ENCODE peak calls at places on chromosomes 5 and 9, in eight cellular contexts. S is heart right ventricle; Z is CD4-positive, alpha-beta T cell; X is sigmoid colon; B is left lung; R is pancreas; A is stomach; E is A549. G is an unnamed sample.

GRCh38 chr9:89153618-89154017 is 25.0 kb downstream of the SHC3 start:
- DNase-seq in Z (no peak), A (no peak), E (peak; percentile 31), X (no peak), R (no peak), B (no peak), S (no peak), G (peak; percentile 68)

GRCh38 chr9:115395511-115396021 is 277.6 kb upstream of the TNC start:
- DNase-seq in B (no peak), A (no peak), E (no peak), X (no peak), R (no peak), Z (no peak), S (no peak), G (no peak)

GRCh38 chr5:14025566-14026276 is 81.2 kb upstream of the DNAH5 start:
- DNase-seq in R (no peak), Z (no peak), S (no peak), E (no peak), B (no peak), A (no peak), X (no peak), G (no peak)

GRCh38 chr9:96209407-96210031 is 92.5 kb downstream of the HSD17B3 start:
- DNase-seq in Z (no peak), X (peak; percentile 78), R (no peak), E (peak; percentile 71), S (no peak), A (no peak), B (no peak), G (peak; percentile 67)

GRCh38 chr9:126207256-126207655 is 119.4 kb upstream of the MVB12B start:
- DNase-seq in R (no peak), E (no peak), S (peak; percentile 33), X (no peak), A (no peak), B (no peak), Z (no peak), G (no peak)

GRCh38 chr9:126534431-126535186 is 79.1 kb upstream of the LMX1B start:
- DNase-seq in E (no peak), B (no peak), X (no peak), S (no peak), Z (no peak), R (no peak), A (no peak), G (no peak)

GRCh38 chr9:135070964-135071735 is 16.3 kb upstream of the OLFM1 start:
- DNase-seq in S (no peak), A (peak; percentile 11), R (no peak), Z (no peak), X (peak; percentile 41), E (no peak), B (peak; percentile 2), G (no peak)

GRCh38 chr5:155605898-155606297 is 592.3 kb downstream of the KIF4B start:
- DNase-seq in S (no peak), B (no peak), Z (no peak), X (no peak), A (no peak), R (no peak), E (no peak), G (no peak)

GRCh38 chr5:103114440-103114839 is 5.5 kb downstream of the GIN1 start:
- DNase-seq in E (no peak), S (no peak), B (no peak), A (no peak), R (no peak), Z (no peak), X (no peak), G (no peak)

GRCh38 chr5:1515921-1516571 is 7.7 kb downstream of the LPCAT1 start:
- DNase-seq in E (peak; percentile 85), Z (no peak), R (peak; percentile 68), B (peak; percentile 39), A (peak; percentile 17), S (peak; percentile 4), X (peak; percentile 61), G (peak; percentile 53)

GRCh38 chr5:53381-54174 is 38.4 kb upstream of the PLEKHG4B start:
- DNase-seq in B (no peak), E (peak; percentile 49), Z (no peak), S (no peak), R (peak; percentile 79), X (no peak), A (peak; percentile 73), G (no peak)

GRCh38 chr9:77386187-77386586 is 208.9 kb downstream of the VPS13A start:
- DNase-seq in S (no peak), B (no peak), A (no peak), E (no peak), Z (no peak), X (no peak), R (no peak), G (no peak)

GRCh38 chr5:14806452-14806851 is 65.1 kb downstream of the ANKH start:
- DNase-seq in X (peak; percentile 72), R (no peak), E (no peak), S (peak; percentile 63), B (peak; percentile 40), A (no peak), Z (no peak), G (peak; percentile 80)

DNA sequence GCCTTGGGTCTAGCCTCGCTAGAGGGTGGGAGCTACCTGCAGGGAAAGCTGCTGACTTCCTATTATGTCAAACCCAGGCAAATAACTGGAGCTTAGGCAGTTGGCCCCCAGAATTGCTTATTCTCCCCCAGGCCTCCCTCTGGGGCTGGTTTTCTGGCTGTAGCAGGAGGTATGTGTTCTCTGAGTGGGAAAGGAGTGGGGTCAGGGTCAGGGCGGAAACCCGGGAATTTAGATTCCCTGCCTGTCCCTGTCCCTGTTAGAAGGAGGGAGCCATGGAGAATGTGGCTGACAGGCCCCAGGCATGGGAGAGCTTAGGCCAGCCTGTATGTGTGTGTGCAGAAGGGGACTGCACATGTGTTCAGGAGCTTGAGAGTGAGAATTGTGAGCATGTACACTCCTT is 13.6 kb upstream of the CXXC5 start:
- DNase-seq in Z (no peak), S (no peak), E (no peak), R (no peak), X (peak; percentile 52), A (no peak), B (peak; percentile 20), G (no peak)
- H3K27ac ChIP-seq in Z (no peak overlapping the region), S (no peak overlapping the region), E (no peak overlapping the region), R (no peak overlapping the region), X (no peak overlapping the region), A (no peak overlapping the region), B (no peak overlapping the region), G (no peak overlapping the region)

GRCh38 chr5:136063778-136064465 is 35.1 kb downstream of the TGFBI start:
- DNase-seq in E (no peak), B (no peak), R (no peak), Z (no peak), A (no peak), S (no peak), X (no peak), G (peak; percentile 40)

GRCh38 chr5:136067422-136067821 is 38.6 kb downstream of the TGFBI start:
- DNase-seq in X (no peak), A (no peak), Z (no peak), R (no peak), S (no peak), B (no peak), E (no peak), G (no peak)

GRCh38 chr5:136064510-136064909 is 35.7 kb downstream of the TGFBI start:
- DNase-seq in R (no peak), E (no peak), S (no peak), A (no peak), B (no peak), X (no peak), Z (no peak), G (no peak)

GRCh38 chr5:136065588-136065987 is 36.8 kb downstream of the TGFBI start:
- DNase-seq in R (no peak), S (no peak), X (no peak), Z (no peak), A (no peak), B (no peak), E (no peak), G (no peak)

DNA sequence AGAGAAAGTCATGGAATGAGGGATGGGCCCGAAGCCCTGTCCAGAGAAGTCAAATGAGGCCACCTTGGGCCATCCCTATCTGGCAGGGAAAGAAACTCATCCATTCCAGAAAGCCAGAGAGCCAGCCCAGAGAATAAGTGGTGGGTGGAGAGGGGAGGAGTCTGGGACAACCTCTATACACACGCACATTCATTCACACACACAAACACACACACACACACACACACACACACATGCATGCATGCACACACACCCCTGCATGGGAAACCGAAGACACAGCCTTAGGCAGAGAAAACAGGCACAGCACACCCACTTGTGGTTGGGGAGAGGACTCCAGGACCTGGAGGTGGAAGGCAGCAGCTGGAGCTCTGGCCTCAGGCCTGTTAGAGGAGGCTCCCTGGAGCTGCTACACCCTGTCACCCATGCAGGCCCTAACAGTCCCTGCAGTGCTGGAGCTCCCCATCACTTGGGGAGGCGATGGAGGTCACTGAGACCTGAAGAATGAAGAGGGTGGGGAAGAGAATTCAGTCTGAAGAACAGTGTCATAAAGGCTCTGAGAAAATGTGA is 38.0 kb downstream of the TGFBI start:
- DNase-seq in R (no peak), E (peak; percentile 60), B (no peak), A (no peak), S (peak; percentile 50), X (peak; percentile 86), Z (no peak), G (peak; percentile 59)
- H3K27ac ChIP-seq in R (no peak overlapping the region), E (peak overlapping the region; percentile 86), B (no peak overlapping the region), A (peak overlapping the region; percentile 60), S (peak overlapping the region; percentile 77), X (peak overlapping the region; percentile 80), Z (no peak overlapping the region), G (no peak overlapping the region)

GRCh38 chr9:129135476-129135875 is 24.3 kb downstream of the PTPA start:
- DNase-seq in Z (no peak), R (no peak), E (no peak), A (no peak), B (no peak), S (no peak), X (no peak), G (no peak)

GRCh38 chr9:129136446-129137049 is 25.3 kb downstream of the PTPA start:
- DNase-seq in Z (no peak), A (no peak), R (no peak), X (no peak), B (no peak), E (no peak), S (no peak), G (no peak)

GRCh38 chr9:129130791-129131190 is 19.6 kb downstream of the PTPA start:
- DNase-seq in Z (no peak), B (no peak), X (no peak), E (no peak), R (no peak), S (no peak), A (no peak), G (no peak)

GRCh38 chr9:129131300-129132145 is 20.3 kb downstream of the PTPA start:
- DNase-seq in X (peak; percentile 90), S (peak; percentile 82), R (peak; percentile 89), A (peak; percentile 85), B (peak; percentile 71), Z (peak; percentile 84), E (peak; percentile 72), G (peak; percentile 82)

DNA sequence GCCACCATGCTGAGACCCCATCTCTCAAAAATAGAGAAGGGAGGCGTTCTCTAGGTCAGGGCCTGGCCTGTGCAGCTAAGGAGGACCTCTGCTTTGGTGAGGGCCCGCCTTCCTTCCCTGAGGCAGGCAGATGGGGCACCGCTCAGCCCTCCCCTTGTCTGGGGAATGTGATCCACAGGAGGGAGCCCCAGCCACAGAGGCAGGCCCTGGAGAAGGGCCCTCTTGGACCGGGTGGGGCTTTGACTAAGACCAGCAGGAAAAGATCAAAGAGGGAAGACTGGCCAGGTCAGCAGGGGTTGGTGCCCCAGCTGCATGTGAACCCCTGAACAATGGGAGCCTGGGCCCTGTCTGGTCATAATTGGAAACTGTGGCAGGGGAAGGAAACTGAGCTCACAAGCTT is 21.9 kb downstream of the PTPA start:
- DNase-seq in E (no peak), A (no peak), Z (no peak), R (no peak), B (no peak), S (no peak), X (no peak), G (no peak)
- H3K27ac ChIP-seq in E (peak overlapping the region; percentile 40), A (no peak overlapping the region), Z (no peak overlapping the region), R (no peak overlapping the region), B (no peak overlapping the region), S (no peak overlapping the region), X (no peak overlapping the region), G (no peak overlapping the region)

GRCh38 chr5:142006363-142007236 is 6.2 kb downstream of the GNPDA1 start:
- DNase-seq in X (no peak), R (peak; percentile 51), B (no peak), Z (no peak), A (no peak), S (no peak), E (no peak), G (no peak)
- H3K27ac ChIP-seq in X (no peak overlapping the region), R (no peak overlapping the region), B (no peak overlapping the region), Z (peak overlapping the region; percentile 42), A (no peak overlapping the region), S (no peak overlapping the region), E (no peak overlapping the region), G (no peak overlapping the region)